ENCODE peak calls at places on chromosomes 5 and 9, in ten cellular contexts. One of them, this sample, is unnamed.
A peak's percentile ranks its signal among the peaks of the same experiment; 100 is the strongest.

GRCh38 chr5:143338658-143339366 is 64.7 kb downstream of the NR3C1 start:
- DNase-seq in AG08396: no peak
- DNase-seq in iris pigment epithelial cell: peak; percentile 84
- DNase-seq in MV-4-11: no peak
- DNase-seq in nephron progenitor cell: no peak
- DNase-seq in stimulated activated CD4-positive, alpha-beta T cell treated with anti-CD3 and anti-CD28 coated beads, Interleukin-12 subunit alpha, Interleukin-12 subunit beta, amount 100 ng/mL, for 4 hours: no peak
- DNase-seq in GM03348: no peak
- DNase-seq in AG04450: no peak
- DNase-seq in GM20000: no peak
- DNase-seq in HCEC 1CT: peak; percentile 66
- DNase-seq in this sample: no peak

GRCh38 chr9:131457746-131458145 is 45.0 kb upstream of the POMT1 start:
- DNase-seq in AG08396: no peak
- DNase-seq in iris pigment epithelial cell: no peak
- DNase-seq in MV-4-11: no peak
- DNase-seq in nephron progenitor cell: no peak
- DNase-seq in stimulated activated CD4-positive, alpha-beta T cell treated with anti-CD3 and anti-CD28 coated beads, Interleukin-12 subunit alpha, Interleukin-12 subunit beta, amount 100 ng/mL, for 4 hours: no peak
- DNase-seq in GM03348: no peak
- DNase-seq in AG04450: no peak
- DNase-seq in GM20000: no peak
- DNase-seq in HCEC 1CT: no peak
- DNase-seq in this sample: no peak

GRCh38 chr9:8649157-8649556 is 849.6 kb upstream of the DMAC1 start:
- DNase-seq in AG08396: no peak
- DNase-seq in iris pigment epithelial cell: no peak
- DNase-seq in MV-4-11: peak; percentile 99
- DNase-seq in nephron progenitor cell: no peak
- DNase-seq in stimulated activated CD4-positive, alpha-beta T cell treated with anti-CD3 and anti-CD28 coated beads, Interleukin-12 subunit alpha, Interleukin-12 subunit beta, amount 100 ng/mL, for 4 hours: no peak
- DNase-seq in GM03348: no peak
- DNase-seq in AG04450: no peak
- DNase-seq in GM20000: no peak
- DNase-seq in HCEC 1CT: no peak
- DNase-seq in this sample: peak; percentile 19

GRCh38 chr9:132588501-132589147 is 6.2 kb downstream of the BARHL1 start:
- DNase-seq in AG08396: no peak
- DNase-seq in iris pigment epithelial cell: no peak
- DNase-seq in MV-4-11: no peak
- DNase-seq in nephron progenitor cell: no peak
- DNase-seq in stimulated activated CD4-positive, alpha-beta T cell treated with anti-CD3 and anti-CD28 coated beads, Interleukin-12 subunit alpha, Interleukin-12 subunit beta, amount 100 ng/mL, for 4 hours: no peak
- DNase-seq in GM03348: no peak
- DNase-seq in AG04450: no peak
- DNase-seq in GM20000: no peak
- DNase-seq in HCEC 1CT: no peak
- DNase-seq in this sample: no peak

GRCh38 chr9:113178087-113178486 is 27.3 kb downstream of the SLC31A2 start:
- DNase-seq in AG08396: peak; percentile 33
- DNase-seq in iris pigment epithelial cell: peak; percentile 61
- DNase-seq in MV-4-11: no peak
- DNase-seq in nephron progenitor cell: no peak
- DNase-seq in stimulated activated CD4-positive, alpha-beta T cell treated with anti-CD3 and anti-CD28 coated beads, Interleukin-12 subunit alpha, Interleukin-12 subunit beta, amount 100 ng/mL, for 4 hours: no peak
- DNase-seq in GM03348: peak; percentile 76
- DNase-seq in AG04450: no peak
- DNase-seq in GM20000: no peak
- DNase-seq in HCEC 1CT: peak; percentile 30
- DNase-seq in this sample: peak; percentile 78

GRCh38 chr9:11915699-11916098 is 777.5 kb upstream of the TYRP1 start:
- DNase-seq in AG08396: no peak
- DNase-seq in iris pigment epithelial cell: no peak
- DNase-seq in MV-4-11: no peak
- DNase-seq in nephron progenitor cell: no peak
- DNase-seq in stimulated activated CD4-positive, alpha-beta T cell treated with anti-CD3 and anti-CD28 coated beads, Interleukin-12 subunit alpha, Interleukin-12 subunit beta, amount 100 ng/mL, for 4 hours: no peak
- DNase-seq in GM03348: no peak
- DNase-seq in AG04450: no peak
- DNase-seq in GM20000: no peak
- DNase-seq in HCEC 1CT: no peak
- DNase-seq in this sample: no peak

GRCh38 chr9:121783523-121784507 is 132.4 kb downstream of the DAB2IP start:
- DNase-seq in AG08396: no peak
- DNase-seq in iris pigment epithelial cell: no peak
- DNase-seq in MV-4-11: no peak
- DNase-seq in nephron progenitor cell: no peak
- DNase-seq in stimulated activated CD4-positive, alpha-beta T cell treated with anti-CD3 and anti-CD28 coated beads, Interleukin-12 subunit alpha, Interleukin-12 subunit beta, amount 100 ng/mL, for 4 hours: no peak
- DNase-seq in GM03348: no peak
- DNase-seq in AG04450: no peak
- DNase-seq in GM20000: no peak
- DNase-seq in HCEC 1CT: no peak
- DNase-seq in this sample: no peak

GRCh38 chr5:14486486-14486885 is 95.1 kb upstream of the OTULINL start:
- DNase-seq in AG08396: no peak
- DNase-seq in iris pigment epithelial cell: no peak
- DNase-seq in MV-4-11: no peak
- DNase-seq in nephron progenitor cell: no peak
- DNase-seq in stimulated activated CD4-positive, alpha-beta T cell treated with anti-CD3 and anti-CD28 coated beads, Interleukin-12 subunit alpha, Interleukin-12 subunit beta, amount 100 ng/mL, for 4 hours: no peak
- DNase-seq in GM03348: no peak
- DNase-seq in AG04450: no peak
- DNase-seq in GM20000: no peak
- DNase-seq in HCEC 1CT: no peak
- DNase-seq in this sample: no peak

GRCh38 chr5:9789818-9790217 is 159.7 kb upstream of the TAS2R1 start:
- DNase-seq in AG08396: no peak
- DNase-seq in iris pigment epithelial cell: no peak
- DNase-seq in MV-4-11: peak; percentile 47
- DNase-seq in nephron progenitor cell: no peak
- DNase-seq in stimulated activated CD4-positive, alpha-beta T cell treated with anti-CD3 and anti-CD28 coated beads, Interleukin-12 subunit alpha, Interleukin-12 subunit beta, amount 100 ng/mL, for 4 hours: no peak
- DNase-seq in GM03348: no peak
- DNase-seq in AG04450: no peak
- DNase-seq in GM20000: no peak
- DNase-seq in HCEC 1CT: no peak
- DNase-seq in this sample: no peak